ENCODE peak calls at places on chromosomes 12 and 14, in ten cellular contexts. One of them, this sample, is unnamed.

GRCh38 chr12:122318607-122319311 is 52.5 kb upstream of the VPS33A start:
- DNase-seq in mesothelial cell of epicardium: no peak
- DNase-seq in activated CD4-positive, CD25-positive, alpha-beta regulatory T cell: no peak
- DNase-seq in smooth muscle cell of the brain vasculature: no peak
- DNase-seq in IMR-90: peak
- DNase-seq in NCI-H748 treated with DMSO at 0.1 percent for 48 hours: no peak
- DNase-seq in NCI-H2081: no peak
- DNase-seq in T47D: no peak
- DNase-seq in amniotic stem cell: peak
- DNase-seq in A549: no peak
- DNase-seq in this sample: peak

GRCh38 chr14:36952702-36953101 is 219.7 kb downstream of the SLC25A21 start:
- DNase-seq in mesothelial cell of epicardium: no peak
- DNase-seq in activated CD4-positive, CD25-positive, alpha-beta regulatory T cell: no peak
- DNase-seq in smooth muscle cell of the brain vasculature: no peak
- DNase-seq in IMR-90: peak
- DNase-seq in NCI-H748 treated with DMSO at 0.1 percent for 48 hours: no peak
- DNase-seq in NCI-H2081: no peak
- DNase-seq in T47D: no peak
- DNase-seq in amniotic stem cell: peak
- DNase-seq in A549: peak
- DNase-seq in this sample: peak

GRCh38 chr14:57930241-57930975 is 64.5 kb upstream of the SLC35F4 start:
- DNase-seq in mesothelial cell of epicardium: no peak
- DNase-seq in activated CD4-positive, CD25-positive, alpha-beta regulatory T cell: no peak
- DNase-seq in smooth muscle cell of the brain vasculature: no peak
- DNase-seq in IMR-90: no peak
- DNase-seq in NCI-H748 treated with DMSO at 0.1 percent for 48 hours: no peak
- DNase-seq in NCI-H2081: no peak
- DNase-seq in T47D: no peak
- DNase-seq in amniotic stem cell: no peak
- DNase-seq in A549: no peak
- DNase-seq in this sample: peak

GRCh38 chr14:55373784-55374725 is 37.6 kb downstream of the ATG14 start:
- DNase-seq in mesothelial cell of epicardium: no peak
- DNase-seq in activated CD4-positive, CD25-positive, alpha-beta regulatory T cell: no peak
- DNase-seq in smooth muscle cell of the brain vasculature: no peak
- DNase-seq in IMR-90: peak
- DNase-seq in NCI-H748 treated with DMSO at 0.1 percent for 48 hours: no peak
- DNase-seq in NCI-H2081: no peak
- DNase-seq in T47D: no peak
- DNase-seq in amniotic stem cell: no peak
- DNase-seq in A549: no peak
- DNase-seq in this sample: peak

GRCh38 chr14:104935955-104936354 is 11.3 kb downstream of the PLD4 start:
- DNase-seq in mesothelial cell of epicardium: no peak
- DNase-seq in activated CD4-positive, CD25-positive, alpha-beta regulatory T cell: no peak
- DNase-seq in smooth muscle cell of the brain vasculature: no peak
- DNase-seq in IMR-90: no peak
- DNase-seq in NCI-H748 treated with DMSO at 0.1 percent for 48 hours: no peak
- DNase-seq in NCI-H2081: no peak
- DNase-seq in T47D: no peak
- DNase-seq in amniotic stem cell: no peak
- DNase-seq in A549: no peak
- DNase-seq in this sample: no peak

GRCh38 chr14:56715938-56716337 is 94.3 kb downstream of the OTX2 start:
- DNase-seq in mesothelial cell of epicardium: no peak
- DNase-seq in activated CD4-positive, CD25-positive, alpha-beta regulatory T cell: no peak
- DNase-seq in smooth muscle cell of the brain vasculature: no peak
- DNase-seq in IMR-90: no peak
- DNase-seq in NCI-H748 treated with DMSO at 0.1 percent for 48 hours: no peak
- DNase-seq in NCI-H2081: peak
- DNase-seq in T47D: no peak
- DNase-seq in amniotic stem cell: no peak
- DNase-seq in A549: no peak
- DNase-seq in this sample: no peak

GRCh38 chr14:50839696-50840095 is 8.7 kb upstream of the NIN start:
- DNase-seq in mesothelial cell of epicardium: no peak
- DNase-seq in activated CD4-positive, CD25-positive, alpha-beta regulatory T cell: no peak
- DNase-seq in smooth muscle cell of the brain vasculature: no peak
- DNase-seq in IMR-90: no peak
- DNase-seq in NCI-H748 treated with DMSO at 0.1 percent for 48 hours: no peak
- DNase-seq in NCI-H2081: no peak
- DNase-seq in T47D: no peak
- DNase-seq in amniotic stem cell: no peak
- DNase-seq in A549: no peak
- DNase-seq in this sample: no peak

GRCh38 chr12:123033392-123034021 is 53.0 kb downstream of the ARL6IP4 start:
- DNase-seq in mesothelial cell of epicardium: no peak
- DNase-seq in activated CD4-positive, CD25-positive, alpha-beta regulatory T cell: no peak
- DNase-seq in smooth muscle cell of the brain vasculature: no peak
- DNase-seq in IMR-90: no peak
- DNase-seq in NCI-H748 treated with DMSO at 0.1 percent for 48 hours: no peak
- DNase-seq in NCI-H2081: no peak
- DNase-seq in T47D: no peak
- DNase-seq in amniotic stem cell: no peak
- DNase-seq in A549: no peak
- DNase-seq in this sample: no peak

GRCh38 chr12:1115471-1116242 is 124.6 kb downstream of the ERC1 start:
- DNase-seq in mesothelial cell of epicardium: no peak
- DNase-seq in activated CD4-positive, CD25-positive, alpha-beta regulatory T cell: no peak
- DNase-seq in smooth muscle cell of the brain vasculature: no peak
- DNase-seq in IMR-90: peak
- DNase-seq in NCI-H748 treated with DMSO at 0.1 percent for 48 hours: no peak
- DNase-seq in NCI-H2081: no peak
- DNase-seq in T47D: peak
- DNase-seq in amniotic stem cell: peak
- DNase-seq in A549: no peak
- DNase-seq in this sample: peak

GRCh38 chr12:132611620-132612019 is 1.2 kb upstream of the LRCOL1 start:
- DNase-seq in mesothelial cell of epicardium: no peak
- DNase-seq in activated CD4-positive, CD25-positive, alpha-beta regulatory T cell: no peak
- DNase-seq in smooth muscle cell of the brain vasculature: no peak
- DNase-seq in IMR-90: no peak
- DNase-seq in NCI-H748 treated with DMSO at 0.1 percent for 48 hours: no peak
- DNase-seq in NCI-H2081: no peak
- DNase-seq in T47D: no peak
- DNase-seq in amniotic stem cell: no peak
- DNase-seq in A549: no peak
- DNase-seq in this sample: no peak

GRCh38 chr14:55438066-55438683 is 2.2 kb downstream of the TBPL2 start:
- DNase-seq in mesothelial cell of epicardium: no peak
- DNase-seq in activated CD4-positive, CD25-positive, alpha-beta regulatory T cell: no peak
- DNase-seq in smooth muscle cell of the brain vasculature: no peak
- DNase-seq in IMR-90: peak
- DNase-seq in NCI-H748 treated with DMSO at 0.1 percent for 48 hours: peak
- DNase-seq in NCI-H2081: peak
- DNase-seq in T47D: peak
- DNase-seq in amniotic stem cell: no peak
- DNase-seq in A549: peak
- DNase-seq in this sample: peak

GRCh38 chr12:4809013-4809448 is 88.8 kb downstream of the GALNT8 start:
- DNase-seq in mesothelial cell of epicardium: peak
- DNase-seq in activated CD4-positive, CD25-positive, alpha-beta regulatory T cell: no peak
- DNase-seq in smooth muscle cell of the brain vasculature: no peak
- DNase-seq in IMR-90: no peak
- DNase-seq in NCI-H748 treated with DMSO at 0.1 percent for 48 hours: peak
- DNase-seq in NCI-H2081: peak
- DNase-seq in T47D: no peak
- DNase-seq in amniotic stem cell: no peak
- DNase-seq in A549: no peak
- DNase-seq in this sample: no peak

GRCh38 chr12:133202493-133203343 is 21.4 kb downstream of the ZNF268 start:
- DNase-seq in mesothelial cell of epicardium: no peak
- DNase-seq in activated CD4-positive, CD25-positive, alpha-beta regulatory T cell: no peak
- DNase-seq in smooth muscle cell of the brain vasculature: no peak
- DNase-seq in IMR-90: no peak
- DNase-seq in NCI-H748 treated with DMSO at 0.1 percent for 48 hours: no peak
- DNase-seq in NCI-H2081: peak
- DNase-seq in T47D: peak
- DNase-seq in amniotic stem cell: no peak
- DNase-seq in A549: no peak
- DNase-seq in this sample: no peak

GRCh38 chr12:530308-530707 is 70.6 kb downstream of the B4GALNT3 start:
- DNase-seq in mesothelial cell of epicardium: no peak
- DNase-seq in activated CD4-positive, CD25-positive, alpha-beta regulatory T cell: no peak
- DNase-seq in smooth muscle cell of the brain vasculature: no peak
- DNase-seq in IMR-90: no peak
- DNase-seq in NCI-H748 treated with DMSO at 0.1 percent for 48 hours: no peak
- DNase-seq in NCI-H2081: peak
- DNase-seq in T47D: no peak
- DNase-seq in amniotic stem cell: no peak
- DNase-seq in A549: no peak
- DNase-seq in this sample: peak